ENCODE peak calls at places on chromosome 1, in six cellular contexts. X is A549, R is OCI-LY7, W is IMR-90, O is foreskin fibroblast, V is endodermal cell. J is an unnamed sample.

GRCh38 chr1:36328713-36329112 is 5.3 kb upstream of the EVA1B start:
- DNase-seq in X (no peak), R (no peak), W (no peak), O (peak), V (no peak), J (no peak)

GRCh38 chr1:168735987-168736386 is 7.0 kb upstream of the DPT start:
- DNase-seq in X (no peak), R (no peak), W (no peak), O (no peak), V (no peak), J (no peak)

GRCh38 chr1:114428083-114428754 is 82.8 kb downstream of the TRIM33 start:
- DNase-seq in X (no peak), R (peak), W (peak), O (peak), V (no peak), J (peak)

GRCh38 chr1:47478090-47478489 is 40.2 kb downstream of the FOXD2 start:
- DNase-seq in X (peak), R (no peak), W (no peak), O (no peak), V (peak), J (no peak)

GRCh38 chr1:192441492-192441891 is 124.7 kb downstream of the RGS21 start:
- DNase-seq in X (no peak), R (no peak), W (no peak), O (no peak), V (no peak), J (no peak)

GRCh38 chr1:153565529-153566374 is at the start of gene S100A2:
- DNase-seq in X (peak), R (no peak), W (peak), O (peak), V (peak), J (peak)

GRCh38 chr1:165753934-165754333 is 14.7 kb downstream of the TMCO1 start:
- DNase-seq in X (no peak), R (peak), W (no peak), O (no peak), V (no peak), J (no peak)

GRCh38 chr1:43525995-43526394 is 4.7 kb upstream of the PTPRF start:
- DNase-seq in X (peak), R (no peak), W (peak), O (peak), V (no peak), J (peak)

GRCh38 chr1:68346192-68346808 is 103.5 kb downstream of the RPE65 start:
- DNase-seq in X (peak), R (peak), W (peak), O (peak), V (no peak), J (peak)

GRCh38 chr1:38559180-38559874 is 300.2 kb downstream of the RRAGC start:
- DNase-seq in X (no peak), R (peak), W (no peak), O (no peak), V (peak), J (no peak)

GRCh38 chr1:145963218-145964019 is 956 bp downstream of the ANKRD34A start:
- DNase-seq in X (no peak), R (no peak), W (peak), O (peak), V (no peak), J (peak)

GRCh38 chr1:59625388-59625787 is 189.4 kb upstream of the HOOK1 start:
- DNase-seq in X (no peak), R (no peak), W (no peak), O (no peak), V (no peak), J (no peak)

GRCh38 chr1:178665579-178665978 is 59.5 kb upstream of the RALGPS2 start:
- DNase-seq in X (no peak), R (no peak), W (no peak), O (no peak), V (no peak), J (no peak)

GRCh38 chr1:178664278-178664677 is 60.8 kb upstream of the RALGPS2 start:
- DNase-seq in X (no peak), R (peak), W (no peak), O (no peak), V (no peak), J (no peak)

GRCh38 chr1:178660484-178660883 is 64.6 kb upstream of the RALGPS2 start:
- DNase-seq in X (no peak), R (no peak), W (no peak), O (no peak), V (no peak), J (no peak)

GRCh38 chr1:178659789-178660208 is 65.2 kb upstream of the RALGPS2 start:
- DNase-seq in X (no peak), R (peak), W (no peak), O (no peak), V (no peak), J (no peak)
- H3K4me3 ChIP-seq in X (no peak), R (peak), W (no peak), O (no peak), V (no peak), J (no peak)

DNA sequence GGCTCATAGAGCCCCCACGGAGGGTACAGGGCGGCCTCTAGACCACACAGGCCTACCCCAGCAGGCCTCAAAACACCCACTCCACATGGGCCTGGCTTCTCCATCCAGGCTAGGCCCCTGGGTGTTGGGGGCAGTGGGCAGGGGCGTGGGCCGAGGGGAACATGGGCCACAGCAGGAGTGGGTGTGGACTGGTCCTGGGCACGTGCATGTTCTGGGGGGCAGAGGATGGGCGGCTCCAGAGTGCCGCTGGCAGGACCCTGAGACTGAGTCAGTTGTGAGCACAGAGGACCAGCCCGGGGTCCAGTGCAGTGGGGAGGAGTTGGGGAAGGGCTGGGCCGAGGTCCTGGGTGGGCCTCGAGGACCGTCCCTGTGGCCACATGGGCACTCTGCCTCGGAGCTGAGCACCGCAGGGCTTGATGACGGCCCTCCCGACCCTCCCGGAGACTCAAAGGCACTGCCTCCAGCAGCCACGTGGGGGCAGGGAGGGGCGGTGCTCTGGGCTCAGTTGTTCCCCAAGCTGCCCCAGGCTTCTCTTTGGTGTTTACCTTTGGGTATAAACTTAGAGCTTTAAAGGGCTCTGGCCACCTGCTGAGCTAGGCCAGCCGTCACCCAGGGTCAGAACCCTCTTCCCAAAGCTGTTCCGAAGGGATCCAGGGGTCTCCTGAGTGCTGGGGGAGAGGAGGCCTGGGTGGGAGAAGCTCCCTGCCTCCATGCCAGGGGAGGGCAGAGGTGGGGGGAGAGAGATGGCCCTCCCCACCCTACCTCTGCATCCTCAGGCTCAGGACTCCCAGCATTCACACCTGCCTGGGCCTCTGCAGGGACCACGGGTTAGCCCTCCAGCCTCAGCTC is 79.9 kb downstream of the MORN1 start:
- DNase-seq in X (peak), R (peak), W (peak), O (peak), V (peak), J (peak)
- TF ChIP-seq CTCF in X (no peak), R (peak), W (peak), O (peak), V (peak), J (peak)

GRCh38 chr1:222928212-222928611 is 113.4 kb downstream of the DISP1 start:
- DNase-seq in X (no peak), R (no peak), W (peak), O (peak), V (peak), J (peak)
- H3K4me3 ChIP-seq in X (no peak), R (no peak), W (no peak), O (peak), V (peak), J (peak)

GRCh38 chr1:85911742-85912141 is 203.5 kb upstream of the ZNHIT6 start:
- DNase-seq in X (no peak), R (no peak), W (peak), O (peak), V (no peak), J (peak)
- TF ChIP-seq CTCF in X (peak), R (peak), W (peak), O (peak), V (peak), J (peak)

GRCh38 chr1:159960721-159961381 is 6.8 kb upstream of the SLAMF9 start:
- DNase-seq in X (no peak), R (no peak), W (peak), O (peak), V (no peak), J (peak)
- H3K4me3 ChIP-seq in X (no peak), R (no peak), W (peak), O (peak), V (no peak), J (no peak)

GRCh38 chr1:195580988-195581387 is 1027.3 kb downstream of the KCNT2 start:
- DNase-seq in X (peak), R (no peak), W (peak), O (peak), V (no peak), J (no peak)
- TF ChIP-seq CTCF in X (no peak), R (peak), W (no peak), O (no peak), V (peak), J (no peak)

DNA sequence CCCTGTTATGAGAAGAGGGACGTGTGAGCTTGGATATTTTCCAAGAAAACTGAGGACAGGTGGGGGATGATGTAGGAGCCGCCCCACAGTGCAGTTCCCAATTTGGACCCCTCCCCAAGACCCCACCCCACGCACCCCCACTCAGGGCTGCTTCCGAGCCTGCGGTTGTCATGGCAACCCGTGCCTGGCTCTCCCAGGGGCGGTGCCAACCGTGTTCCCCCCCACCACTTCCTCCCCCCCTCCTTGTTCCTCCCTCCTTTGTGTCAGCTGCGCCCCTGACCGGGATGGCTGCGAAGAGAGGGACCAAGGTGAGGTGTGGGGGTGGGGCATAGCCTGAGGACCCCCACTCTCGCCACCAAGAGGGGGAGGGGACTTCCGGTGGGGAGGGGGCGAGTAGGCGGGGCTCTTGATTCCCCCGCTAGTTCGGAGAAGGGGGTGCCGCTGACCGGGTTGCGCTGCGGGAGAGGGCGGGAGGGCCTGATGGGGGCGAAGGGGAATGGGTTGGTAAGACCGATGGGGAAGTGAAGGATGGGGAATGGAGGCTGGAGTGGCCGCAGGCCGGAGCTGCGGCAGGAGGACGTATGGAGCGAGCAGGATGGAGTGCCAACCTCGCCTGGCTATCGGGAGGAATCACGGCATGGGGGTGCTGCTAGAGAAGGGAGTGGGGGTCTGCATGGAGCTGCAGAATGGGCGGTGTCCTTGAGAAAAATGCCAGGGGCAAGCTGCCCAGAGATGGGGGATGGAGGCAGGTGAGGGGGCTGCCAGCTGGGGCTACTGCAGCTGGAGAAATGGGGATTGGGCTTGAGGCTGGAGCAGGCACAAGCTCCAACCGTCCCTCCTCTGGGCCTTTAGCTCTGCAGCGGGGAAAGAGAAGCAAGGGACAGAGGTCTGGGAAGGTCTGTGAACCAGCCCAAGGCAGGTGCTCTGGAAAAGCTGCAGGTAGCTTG is 958 bp downstream of the TRIM46 start:
- DNase-seq in X (no peak), R (peak), W (peak), O (peak), V (peak), J (no peak)
- H3K4me3 ChIP-seq in X (peak), R (peak), W (peak), O (peak), V (peak), J (peak)

GRCh38 chr1:89633103-89633744 is at the start of gene LRRC8C:
- DNase-seq in X (peak), R (peak), W (peak), O (peak), V (no peak), J (peak)
- TF ChIP-seq CTCF in X (no peak), R (peak), W (no peak), O (no peak), V (peak), J (no peak)

GRCh38 chr1:6424000-6424565 is 493 bp upstream of the ESPN start:
- DNase-seq in X (no peak), R (no peak), W (no peak), O (peak), V (peak), J (no peak)
- H3K4me3 ChIP-seq in X (peak), R (no peak), W (no peak), O (no peak), V (no peak), J (no peak)

DNA sequence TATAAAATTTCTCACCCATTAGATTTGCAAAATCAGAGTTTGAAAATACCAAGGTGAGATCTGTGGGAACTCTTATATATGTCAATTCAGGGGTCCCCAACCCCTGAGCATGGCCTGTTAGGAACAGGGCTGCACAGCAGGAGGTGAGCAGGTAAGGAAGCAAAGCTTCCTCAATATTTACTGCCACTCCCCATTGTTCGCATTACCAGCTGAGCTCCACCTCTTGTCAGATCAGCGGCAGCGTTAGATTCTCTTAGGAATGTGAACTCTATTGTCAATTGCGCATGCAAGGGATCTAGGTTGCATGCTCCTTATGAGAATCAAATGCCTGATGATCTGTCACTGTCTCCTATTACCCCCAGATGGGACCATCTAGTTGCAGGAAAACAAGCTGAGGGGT is 376.6 kb downstream of the LMO4 start:
- DNase-seq in X (no peak), R (no peak), W (no peak), O (no peak), V (no peak), J (no peak)
- TF ChIP-seq CTCF in X (no peak), R (no peak), W (no peak), O (no peak), V (no peak), J (no peak)

J was measured in fibroblast of villous mesenchyme.